ENCODE peak calls at places on chromosome 6, in ten cellular contexts. O is GM20000, S is right atrium auricular region, D is progenitor cell of endocrine pancreas, K is AG10803, J is lung, M is fibroblast of lung, B is lower lobe of right lung, Y is spleen, V is BE2C. Q is an unnamed sample.

GRCh38 chr6:85364354-85364753 is 85.5 kb upstream of the NT5E start:
- DNase-seq in O (no peak), S (no peak), D (no peak), K (peak), J (no peak), M (peak), B (no peak), Y (no peak), V (no peak), Q (no peak)

GRCh38 chr6:148887181-148887580 is 140.4 kb downstream of the UST start:
- DNase-seq in O (no peak), S (no peak), D (no peak), K (peak), J (no peak), M (peak), B (no peak), Y (no peak), V (no peak), Q (no peak)

GRCh38 chr6:140897804-140898573 is 1234.7 kb upstream of the GJE1 start:
- DNase-seq in O (no peak), S (no peak), D (no peak), K (no peak), J (no peak), M (no peak), B (peak), Y (peak), V (no peak), Q (no peak)

GRCh38 chr6:130035211-130035610 is 16.8 kb downstream of the L3MBTL3 start:
- DNase-seq in O (no peak), S (no peak), D (no peak), K (no peak), J (no peak), M (no peak), B (no peak), Y (no peak), V (no peak), Q (no peak)

GRCh38 chr6:51959744-51960383 is 127.5 kb downstream of the PKHD1 start:
- DNase-seq in O (peak), S (no peak), D (peak), K (peak), J (peak), M (peak), B (peak), Y (no peak), V (peak), Q (no peak)

GRCh38 chr6:2984738-2985381 is 13.5 kb upstream of the SERPINB6 start:
- DNase-seq in O (no peak), S (no peak), D (no peak), K (no peak), J (no peak), M (no peak), B (no peak), Y (no peak), V (no peak), Q (no peak)

GRCh38 chr6:21885532-21886089 is 292.1 kb downstream of the SOX4 start:
- DNase-seq in O (no peak), S (peak), D (peak), K (peak), J (no peak), M (peak), B (no peak), Y (no peak), V (peak), Q (peak)

GRCh38 chr6:156154896-156155295 is 622.3 kb upstream of the ARID1B start:
- DNase-seq in O (no peak), S (no peak), D (no peak), K (no peak), J (no peak), M (peak), B (no peak), Y (no peak), V (no peak), Q (no peak)

GRCh38 chr6:55399331-55399730 is 72.1 kb downstream of the GFRAL start:
- DNase-seq in O (no peak), S (no peak), D (no peak), K (no peak), J (no peak), M (peak), B (no peak), Y (no peak), V (no peak), Q (no peak)

GRCh38 chr6:168060521-168060931 is 18.5 kb downstream of the FRMD1 start:
- DNase-seq in O (no peak), S (peak), D (peak), K (peak), J (no peak), M (peak), B (no peak), Y (no peak), V (peak), Q (no peak)

GRCh38 chr6:49551126-49551865 is 828 bp downstream of the C6orf141 start:
- DNase-seq in O (peak), S (no peak), D (peak), K (peak), J (no peak), M (no peak), B (no peak), Y (no peak), V (no peak), Q (no peak)

GRCh38 chr6:130945401-130945919 is 117.6 kb downstream of the EPB41L2 start:
- DNase-seq in O (no peak), S (no peak), D (no peak), K (peak), J (no peak), M (no peak), B (no peak), Y (no peak), V (no peak), Q (no peak)

GRCh38 chr6:42729731-42730130 is 7.3 kb upstream of the PRPH2 start:
- DNase-seq in O (no peak), S (no peak), D (no peak), K (peak), J (no peak), M (peak), B (no peak), Y (no peak), V (no peak), Q (no peak)

GRCh38 chr6:158257781-158258180 is 54.5 kb upstream of the TULP4 start:
- DNase-seq in O (no peak), S (no peak), D (no peak), K (no peak), J (no peak), M (no peak), B (no peak), Y (no peak), V (no peak), Q (no peak)

GRCh38 chr6:25709761-25710160 is 44.8 kb upstream of the SLC17A4 start:
- DNase-seq in O (no peak), S (no peak), D (no peak), K (no peak), J (no peak), M (no peak), B (no peak), Y (no peak), V (no peak), Q (no peak)

GRCh38 chr6:166397849-166398248 is 15.1 kb upstream of the MPC1 start:
- DNase-seq in O (no peak), S (no peak), D (no peak), K (no peak), J (no peak), M (no peak), B (no peak), Y (no peak), V (no peak), Q (no peak)

GRCh38 chr6:12761376-12762115 is 45.0 kb downstream of the PHACTR1 start:
- DNase-seq in O (no peak), S (no peak), D (no peak), K (peak), J (no peak), M (no peak), B (no peak), Y (no peak), V (no peak), Q (no peak)

GRCh38 chr6:117265425-117266266 is at the start of gene VGLL2:
- DNase-seq in O (peak), S (peak), D (peak), K (peak), J (no peak), M (peak), B (peak), Y (peak), V (peak), Q (peak)

GRCh38 chr6:144158133-144158532 is 7.8 kb downstream of the STX11 start:
- DNase-seq in O (no peak), S (peak), D (no peak), K (peak), J (peak), M (peak), B (no peak), Y (no peak), V (no peak), Q (no peak)

GRCh38 chr6:158780963-158781691 is 38.0 kb downstream of the EZR start:
- DNase-seq in O (no peak), S (no peak), D (no peak), K (no peak), J (peak), M (no peak), B (no peak), Y (no peak), V (no peak), Q (no peak)

GRCh38 chr6:55443238-55444134 is 116.2 kb downstream of the GFRAL start:
- DNase-seq in O (no peak), S (no peak), D (no peak), K (no peak), J (no peak), M (peak), B (no peak), Y (no peak), V (no peak), Q (no peak)

GRCh38 chr6:44407951-44408670 is 20.6 kb downstream of the CDC5L start:
- DNase-seq in O (no peak), S (no peak), D (no peak), K (no peak), J (no peak), M (no peak), B (no peak), Y (no peak), V (no peak), Q (no peak)

GRCh38 chr6:11828185-11828897 is 49.7 kb upstream of the ADTRP start:
- DNase-seq in O (peak), S (no peak), D (no peak), K (peak), J (no peak), M (peak), B (no peak), Y (no peak), V (no peak), Q (no peak)

GRCh38 chr6:167275001-167275400 is 16.1 kb upstream of the UNC93A start:
- DNase-seq in O (no peak), S (no peak), D (no peak), K (no peak), J (no peak), M (no peak), B (no peak), Y (no peak), V (no peak), Q (no peak)

GRCh38 chr6:147925826-147926225 is 416.8 kb upstream of the SASH1 start:
- DNase-seq in O (no peak), S (no peak), D (no peak), K (no peak), J (no peak), M (no peak), B (no peak), Y (no peak), V (no peak), Q (no peak)

GRCh38 chr6:168232989-168233874 is 86.3 kb downstream of the DACT2 start:
- DNase-seq in O (no peak), S (no peak), D (no peak), K (no peak), J (no peak), M (no peak), B (no peak), Y (no peak), V (no peak), Q (no peak)

GRCh38 chr6:104685871-104686549 is 173.7 kb downstream of the HACE1 start:
- DNase-seq in O (no peak), S (no peak), D (no peak), K (no peak), J (no peak), M (no peak), B (no peak), Y (no peak), V (no peak), Q (no peak)

GRCh38 chr6:150403458-150404245 is 34.8 kb downstream of the IYD start:
- DNase-seq in O (no peak), S (no peak), D (no peak), K (peak), J (no peak), M (peak), B (no peak), Y (no peak), V (no peak), Q (no peak)

GRCh38 chr6:139395891-139396299 is 21.4 kb upstream of the CITED2 start:
- DNase-seq in O (no peak), S (no peak), D (no peak), K (no peak), J (no peak), M (no peak), B (no peak), Y (no peak), V (no peak), Q (no peak)

GRCh38 chr6:154815938-154816820 is 83.0 kb downstream of the SCAF8 start:
- DNase-seq in O (no peak), S (no peak), D (no peak), K (peak), J (no peak), M (peak), B (no peak), Y (no peak), V (no peak), Q (no peak)

GRCh38 chr6:18350271-18350670 is 36.9 kb upstream of the RNF144B start:
- DNase-seq in O (no peak), S (no peak), D (no peak), K (peak), J (no peak), M (no peak), B (peak), Y (no peak), V (no peak), Q (no peak)

GRCh38 chr6:22153384-22154158 is 143.3 kb downstream of the PRL start:
- DNase-seq in O (no peak), S (no peak), D (no peak), K (peak), J (no peak), M (peak), B (no peak), Y (no peak), V (no peak), Q (no peak)

GRCh38 chr6:45477785-45478184 is 100.1 kb upstream of the SUPT3H start:
- DNase-seq in O (no peak), S (no peak), D (no peak), K (no peak), J (no peak), M (no peak), B (no peak), Y (no peak), V (no peak), Q (no peak)

GRCh38 chr6:149082320-149082719 is 235.2 kb upstream of the TAB2 start:
- DNase-seq in O (peak), S (peak), D (peak), K (peak), J (peak), M (peak), B (peak), Y (peak), V (peak), Q (no peak)

DNA sequence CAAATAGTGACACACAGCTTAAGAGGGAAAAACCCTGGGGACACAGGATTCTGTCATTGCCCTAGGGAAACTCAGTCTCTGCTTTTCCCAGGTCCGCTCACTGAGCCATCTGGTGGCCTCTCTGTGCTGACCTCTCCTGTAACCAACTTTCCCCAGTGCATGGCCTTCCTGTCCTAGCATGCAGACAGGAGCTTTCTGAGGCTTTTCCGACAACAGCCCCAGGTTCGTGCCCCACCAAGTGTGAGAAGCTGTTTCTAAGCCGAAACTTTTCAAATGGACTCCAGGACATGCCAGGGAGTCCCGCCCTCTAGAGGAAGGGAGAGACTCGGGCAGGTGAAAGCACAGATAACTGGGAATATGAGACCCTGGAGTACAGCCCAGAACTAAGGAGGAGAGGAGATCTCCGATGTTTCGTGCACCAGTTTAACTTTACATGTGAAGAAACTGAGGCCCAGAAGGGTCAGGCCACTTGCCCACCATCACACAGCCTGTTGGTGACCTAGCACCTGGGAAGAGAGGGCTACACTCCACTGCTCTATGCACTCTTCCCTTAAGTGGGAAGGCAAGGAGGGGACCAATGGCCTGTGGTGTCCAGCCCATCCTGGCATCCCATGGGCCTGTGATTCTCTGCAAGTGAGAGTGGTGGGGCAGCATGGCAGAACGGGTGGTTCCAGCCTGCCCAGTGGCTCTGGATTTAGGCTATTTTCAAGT is 46.2 kb downstream of the RPP40 start:
- DNase-seq in O (no peak), S (peak), D (no peak), K (no peak), J (no peak), M (no peak), B (no peak), Y (no peak), V (no peak), Q (no peak)
- TF ChIP-seq CTCF in O (no peak), S (peak), D (peak), K (peak), J (no peak), M (no peak), B (no peak), Y (no peak), V (peak), Q (peak)

GRCh38 chr6:1855890-1856289 is 246.2 kb downstream of the FOXC1 start:
- DNase-seq in O (no peak), S (no peak), D (no peak), K (no peak), J (no peak), M (no peak), B (no peak), Y (no peak), V (no peak), Q (no peak)

GRCh38 chr6:1858865-1859264 is 249.2 kb downstream of the FOXC1 start:
- DNase-seq in O (no peak), S (no peak), D (no peak), K (no peak), J (no peak), M (no peak), B (no peak), Y (no peak), V (no peak), Q (no peak)

GRCh38 chr6:1858191-1858590 is 248.5 kb downstream of the FOXC1 start:
- DNase-seq in O (no peak), S (no peak), D (no peak), K (no peak), J (no peak), M (no peak), B (no peak), Y (no peak), V (no peak), Q (no peak)

GRCh38 chr6:1854296-1854695 is 244.6 kb downstream of the FOXC1 start:
- DNase-seq in O (no peak), S (no peak), D (no peak), K (no peak), J (no peak), M (no peak), B (no peak), Y (no peak), V (no peak), Q (no peak)

GRCh38 chr6:1856381-1856780 is 246.7 kb downstream of the FOXC1 start:
- DNase-seq in O (peak), S (no peak), D (no peak), K (peak), J (no peak), M (peak), B (no peak), Y (no peak), V (peak), Q (no peak)
- TF ChIP-seq CTCF in O (no peak), S (no peak), D (no peak), K (no peak), J (no peak), M (no peak), B (no peak), Y (no peak), V (peak), Q (no peak)

DNA sequence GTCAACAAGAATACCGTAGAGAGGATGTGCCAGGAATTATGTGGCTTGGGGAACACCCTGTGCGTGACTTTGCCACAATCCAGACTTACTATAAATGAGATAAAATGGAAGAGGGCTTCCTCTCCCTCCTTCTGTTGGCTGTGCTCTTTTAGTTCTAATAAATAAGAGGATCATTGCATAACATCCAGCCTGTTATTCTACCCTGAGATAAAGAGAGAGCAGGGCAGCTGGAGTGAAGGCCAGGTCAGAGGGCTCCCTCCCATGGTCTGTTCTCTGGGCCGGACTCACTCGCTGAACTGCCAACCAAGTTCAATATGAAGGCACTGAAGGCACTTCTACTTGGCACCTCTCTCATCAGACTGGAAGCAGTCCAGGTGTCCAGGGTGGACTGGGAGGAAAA is 91.7 kb downstream of the MTFR2 start:
- DNase-seq in O (no peak), S (peak), D (no peak), K (no peak), J (peak), M (peak), B (peak), Y (peak), V (no peak), Q (no peak)
- TF ChIP-seq CTCF in O (no peak), S (no peak), D (no peak), K (no peak), J (no peak), M (peak), B (no peak), Y (no peak), V (no peak), Q (no peak)

DNA sequence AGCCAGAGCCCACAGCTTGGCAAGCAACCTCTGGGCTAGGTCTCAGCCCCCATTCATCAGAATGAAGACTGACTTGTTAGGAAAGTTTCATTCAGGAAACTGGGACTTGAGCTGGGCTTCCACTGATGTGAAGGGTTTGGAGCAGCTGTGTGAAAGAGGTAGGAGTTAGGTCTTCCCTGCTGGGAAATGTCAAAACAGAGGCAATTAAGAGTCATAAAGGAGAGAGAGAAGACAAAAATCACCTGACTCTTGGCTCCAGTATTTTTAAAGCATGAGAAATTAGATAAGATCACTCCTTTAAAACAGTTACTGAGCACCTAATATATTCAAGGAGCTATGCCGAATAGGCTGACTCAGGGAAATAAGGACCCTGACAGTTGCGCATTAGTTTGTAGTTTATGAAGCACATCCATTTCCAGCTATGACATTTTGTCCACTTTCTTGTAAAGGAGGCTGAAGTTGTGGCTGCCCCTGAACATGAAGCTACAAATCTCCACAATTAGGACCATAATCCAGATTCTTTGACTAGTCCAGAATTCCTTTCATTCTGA is 3.9 kb upstream of the TRIM40 start:
- DNase-seq in O (no peak), S (no peak), D (no peak), K (no peak), J (no peak), M (no peak), B (no peak), Y (no peak), V (no peak), Q (no peak)
- TF ChIP-seq CTCF in O (no peak), S (no peak), D (no peak), K (no peak), J (no peak), M (no peak), B (no peak), Y (no peak), V (no peak), Q (no peak)

GRCh38 chr6:137341721-137342195 is 122.6 kb upstream of the IFNGR1 start:
- DNase-seq in O (peak), S (no peak), D (no peak), K (peak), J (no peak), M (peak), B (peak), Y (no peak), V (peak), Q (no peak)
- TF ChIP-seq CTCF in O (no peak), S (no peak), D (no peak), K (peak), J (no peak), M (peak), B (peak), Y (no peak), V (peak), Q (peak)

GRCh38 chr6:116139917-116140316 is 14.0 kb upstream of the COL10A1 start:
- DNase-seq in O (no peak), S (no peak), D (no peak), K (no peak), J (peak), M (no peak), B (no peak), Y (no peak), V (no peak), Q (no peak)
- TF ChIP-seq CTCF in O (no peak), S (no peak), D (peak), K (no peak), J (no peak), M (no peak), B (peak), Y (no peak), V (peak), Q (no peak)

GRCh38 chr6:6560909-6561308 is 27.6 kb upstream of the LY86 start:
- DNase-seq in O (no peak), S (no peak), D (no peak), K (no peak), J (no peak), M (no peak), B (no peak), Y (no peak), V (no peak), Q (no peak)
- TF ChIP-seq CTCF in O (no peak), S (no peak), D (no peak), K (no peak), J (no peak), M (no peak), B (no peak), Y (no peak), V (no peak), Q (no peak)

GRCh38 chr6:32096394-32097258 is 12.5 kb downstream of the TNXB start:
- DNase-seq in O (no peak), S (no peak), D (no peak), K (no peak), J (no peak), M (no peak), B (no peak), Y (no peak), V (peak), Q (no peak)
- TF ChIP-seq CTCF in O (no peak), S (no peak), D (no peak), K (no peak), J (no peak), M (no peak), B (no peak), Y (no peak), V (peak), Q (no peak)